ENCODE peak calls at places on chromosomes 12 and 14, in nine cellular contexts. K is fibroblast of the aortic adventitia; V is CD8-positive, alpha-beta memory T cell; I is AG09309; G is HFF-Myc; O is lower leg skin; U is mucosa of descending colon; L is sigmoid colon; M is effector memory CD4-positive, alpha-beta T cell. A is an unnamed sample.

GRCh38 chr14:77301103-77301502 is 19.6 kb downstream of the POMT2 start:
- DNase-seq in K (peak), M (peak), V (peak), O (peak), L (peak), U (peak), I (peak), G (no peak), A (peak)

GRCh38 chr12:42270596-42270995 is 32.5 kb upstream of the YAF2 start:
- DNase-seq in I (no peak), G (no peak), K (no peak), U (no peak), O (no peak), V (no peak), M (no peak), L (no peak), A (no peak)

GRCh38 chr14:60773558-60773957 is 39.0 kb downstream of the MNAT1 start:
- DNase-seq in V (no peak), O (no peak), U (no peak), I (no peak), M (no peak), G (no peak), K (no peak), L (no peak), A (no peak)

GRCh38 chr14:102058931-102059330 is 27.9 kb downstream of the HSP90AA1 start:
- DNase-seq in V (no peak), L (no peak), I (no peak), M (no peak), U (no peak), K (no peak), G (no peak), O (no peak), A (no peak)

GRCh38 chr14:98931911-98932310 is 340.1 kb downstream of the BCL11B start:
- DNase-seq in L (peak), O (no peak), I (no peak), V (peak), M (peak), K (no peak), G (no peak), U (peak), A (no peak)

GRCh38 chr14:91227183-91227628 is 17.3 kb downstream of the GPR68 start:
- DNase-seq in I (no peak), U (no peak), G (no peak), V (no peak), L (no peak), O (no peak), K (no peak), M (no peak), A (no peak)

GRCh38 chr14:63897706-63898105 is 44.9 kb downstream of the SYNE2 start:
- DNase-seq in I (peak), O (no peak), M (no peak), K (peak), U (no peak), L (no peak), V (no peak), G (no peak), A (peak)

GRCh38 chr14:47439953-47440352 is 235.5 kb downstream of the MDGA2 start:
- DNase-seq in I (no peak), U (no peak), O (no peak), L (no peak), V (no peak), G (no peak), K (no peak), M (no peak), A (no peak)

GRCh38 chr12:57216014-57216891 is at the start of gene NXPH4:
- DNase-seq in V (peak), G (no peak), M (peak), U (no peak), I (no peak), O (no peak), K (no peak), L (no peak), A (no peak)

GRCh38 chr14:35416108-35416750 is 11.7 kb upstream of the NFKBIA start:
- DNase-seq in L (no peak), G (no peak), M (peak), O (no peak), V (peak), I (no peak), U (no peak), K (no peak), A (no peak)

GRCh38 chr12:84136862-84137367 is 775.7 kb downstream of the SLC6A15 start:
- DNase-seq in I (no peak), K (peak), M (no peak), U (no peak), O (no peak), V (no peak), L (no peak), G (no peak), A (peak)

GRCh38 chr14:71780075-71780474 is 152.2 kb upstream of the RGS6 start:
- DNase-seq in G (no peak), L (no peak), V (no peak), K (no peak), U (no peak), I (no peak), M (no peak), O (no peak), A (no peak)

GRCh38 chr12:119959435-119959834 is 29.6 kb upstream of the BICDL1 start:
- DNase-seq in O (no peak), G (no peak), V (no peak), K (no peak), M (no peak), L (no peak), I (no peak), U (no peak), A (no peak)

GRCh38 chr14:59484611-59485174 is 376 bp downstream of the JKAMP start:
- DNase-seq in K (no peak), L (no peak), O (no peak), V (no peak), G (no peak), I (no peak), U (no peak), M (no peak), A (no peak)

GRCh38 chr12:25859976-25860375 is 98.5 kb upstream of the RASSF8 start:
- DNase-seq in I (no peak), V (no peak), G (no peak), O (no peak), K (no peak), L (no peak), M (no peak), U (no peak), A (no peak)

GRCh38 chr12:6831021-6831420 is 2.8 kb downstream of the P3H3 start:
- DNase-seq in I (no peak), V (no peak), O (no peak), K (no peak), M (no peak), G (no peak), L (no peak), U (peak), A (no peak)

GRCh38 chr14:88535149-88535548 is 19.7 kb downstream of the PTPN21 start:
- DNase-seq in L (no peak), K (no peak), U (no peak), O (no peak), G (no peak), V (no peak), M (no peak), I (no peak), A (no peak)

GRCh38 chr12:41264281-41264680 is 76.2 kb downstream of the PDZRN4 start:
- DNase-seq in K (peak), G (no peak), V (no peak), L (no peak), U (no peak), I (no peak), M (no peak), O (no peak), A (no peak)

GRCh38 chr12:52260351-52261210 is 13.9 kb upstream of the KRT86 start:
- DNase-seq in L (no peak), M (no peak), O (no peak), I (no peak), G (no peak), U (no peak), V (no peak), K (peak), A (no peak)

GRCh38 chr12:89783321-89784060 is 74.9 kb upstream of the ATP2B1 start:
- DNase-seq in G (no peak), V (no peak), U (no peak), I (peak), K (peak), L (no peak), M (no peak), O (no peak), A (peak)

GRCh38 chr14:55717621-55718020 is 137.6 kb downstream of the KTN1 start:
- DNase-seq in I (no peak), G (no peak), V (no peak), O (no peak), K (no peak), L (no peak), M (no peak), U (no peak), A (no peak)
- H3K4me3 ChIP-seq in I (no peak), G (no peak), V (no peak), O (no peak), K (no peak), L (no peak), M (no peak), U (no peak), A (no peak)

DNA sequence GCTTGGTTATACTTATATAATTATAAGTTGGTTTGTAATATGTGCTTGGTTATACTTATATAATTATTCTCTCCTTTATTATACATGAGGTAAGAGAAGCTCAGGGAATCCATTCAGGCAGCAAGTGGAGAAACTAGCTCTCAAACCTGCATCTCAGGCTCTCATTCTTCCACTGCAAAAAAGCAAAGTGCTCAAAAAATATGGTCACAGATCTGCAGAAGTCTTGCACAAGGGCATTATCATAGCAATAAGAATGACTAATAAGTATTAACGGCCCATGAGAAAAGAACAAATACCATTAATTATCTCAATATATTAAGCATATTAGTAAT is 476 bp upstream of the TRAFD1 start:
- DNase-seq in V (no peak), L (no peak), K (no peak), I (no peak), G (no peak), O (peak), U (no peak), M (no peak), A (no peak)
- H3K4me3 ChIP-seq in V (no peak), L (peak), K (no peak), I (no peak), G (no peak), O (no peak), U (peak), M (no peak), A (no peak)

GRCh38 chr14:67446371-67447032 is 34.5 kb upstream of the PLEK2 start:
- DNase-seq in I (no peak), K (peak), U (no peak), M (no peak), O (no peak), V (no peak), L (no peak), G (no peak), A (no peak)

GRCh38 chr14:67441672-67442071 is 29.7 kb upstream of the PLEK2 start:
- DNase-seq in K (no peak), G (no peak), L (no peak), V (no peak), M (no peak), O (no peak), U (no peak), I (no peak), A (no peak)

GRCh38 chr14:67447033-67447381 is 35.0 kb upstream of the PLEK2 start:
- DNase-seq in K (no peak), O (no peak), U (no peak), M (no peak), I (no peak), L (no peak), V (no peak), G (no peak), A (no peak)

GRCh38 chr14:67442139-67442906 is 30.4 kb upstream of the PLEK2 start:
- DNase-seq in O (no peak), M (no peak), G (no peak), U (no peak), I (no peak), L (no peak), K (no peak), V (no peak), A (no peak)

GRCh38 chr14:67444395-67444794 is 32.4 kb upstream of the PLEK2 start:
- DNase-seq in V (no peak), M (no peak), I (no peak), K (no peak), G (no peak), O (no peak), L (no peak), U (no peak), A (no peak)
- H3K4me3 ChIP-seq in V (no peak), M (no peak), I (no peak), K (no peak), G (no peak), O (no peak), L (no peak), U (no peak), A (no peak)

DNA sequence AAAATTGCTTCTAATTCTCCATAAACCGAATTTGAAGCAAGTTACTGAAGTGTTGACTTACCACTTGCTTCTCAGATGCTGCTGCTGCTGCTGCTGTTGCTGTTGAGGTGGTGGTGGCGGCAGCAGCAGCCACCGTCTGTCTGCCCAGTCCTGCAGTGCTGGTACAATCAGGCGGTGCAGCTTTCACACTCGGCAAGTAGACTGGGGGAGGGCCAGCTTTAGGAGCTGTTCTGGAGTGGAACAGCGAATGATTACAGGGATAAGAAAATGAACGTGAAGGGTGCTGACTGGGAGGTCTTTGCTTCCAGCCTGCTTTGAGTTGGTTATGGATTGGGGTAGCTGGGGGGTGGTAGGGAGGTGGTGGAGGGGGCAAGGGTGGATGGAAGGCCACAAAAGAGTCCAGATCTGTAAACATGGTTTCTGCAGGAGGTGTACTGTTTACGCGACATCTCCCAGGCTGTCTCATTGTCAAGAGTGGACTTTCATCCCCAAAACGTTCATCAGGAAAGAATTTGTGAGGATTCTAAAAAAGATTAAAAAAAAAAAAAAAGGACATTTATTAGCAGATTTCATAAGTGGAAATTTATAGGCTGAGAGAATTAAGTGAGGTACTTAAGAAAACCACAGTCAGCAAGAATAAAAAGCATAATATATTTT is 38.8 kb downstream of the UBR7 start:
- DNase-seq in L (no peak), I (no peak), O (no peak), M (no peak), U (no peak), G (no peak), K (no peak), V (no peak), A (no peak)
- H3K4me3 ChIP-seq in L (no peak), I (no peak), O (no peak), M (no peak), U (no peak), G (no peak), K (no peak), V (no peak), A (no peak)

GRCh38 chr14:50795127-50795526 is 35.8 kb downstream of the NIN start:
- DNase-seq in V (no peak), L (no peak), G (no peak), M (no peak), I (no peak), U (no peak), K (no peak), O (no peak), A (no peak)
- H3K4me3 ChIP-seq in V (no peak), L (no peak), G (no peak), M (no peak), I (no peak), U (no peak), K (no peak), O (no peak), A (no peak)

GRCh38 chr12:92897844-92898243 is 31.3 kb downstream of the EEA1 start:
- DNase-seq in L (no peak), G (no peak), I (no peak), V (no peak), U (no peak), O (no peak), K (no peak), M (no peak), A (no peak)

GRCh38 chr12:92898755-92899154 is 30.3 kb downstream of the EEA1 start:
- DNase-seq in U (no peak), L (no peak), K (peak), I (no peak), V (no peak), G (no peak), M (no peak), O (no peak), A (peak)

GRCh38 chr12:92905258-92905810 is 23.8 kb downstream of the EEA1 start:
- DNase-seq in V (no peak), M (no peak), U (no peak), L (no peak), O (no peak), G (no peak), I (no peak), K (no peak), A (no peak)

DNA sequence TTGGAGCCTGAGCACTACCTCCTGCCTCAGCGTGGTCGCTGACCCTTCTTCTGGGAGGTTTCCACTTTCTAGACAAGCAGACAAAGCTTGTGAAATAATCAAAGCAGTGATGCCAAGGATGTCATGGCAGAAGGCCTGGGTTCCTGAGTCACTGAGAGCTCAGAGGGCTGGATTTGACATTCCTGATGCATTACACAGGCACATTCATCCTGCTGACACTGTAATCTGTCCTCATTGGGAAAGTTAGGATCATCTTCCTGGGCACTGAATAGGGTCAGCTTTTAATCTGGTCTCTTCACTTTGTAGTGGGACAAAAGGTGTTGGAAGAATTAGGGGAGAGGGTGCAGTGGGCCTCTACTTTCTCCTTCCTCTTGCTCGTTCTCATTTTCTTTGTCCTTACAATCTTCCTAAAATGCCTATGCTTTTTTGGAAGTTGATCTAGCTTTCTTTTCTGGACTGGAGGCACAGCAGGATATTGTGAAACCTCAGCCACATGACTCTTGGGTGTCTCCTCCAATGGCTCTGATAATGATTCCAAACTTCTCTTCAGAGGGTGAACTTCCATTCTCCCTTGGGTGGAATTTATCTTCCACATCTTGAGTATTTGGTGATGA is 29.6 kb downstream of the EEA1 start:
- DNase-seq in L (peak), M (no peak), O (peak), I (peak), G (peak), V (no peak), K (peak), U (peak), A (peak)
- H3K4me3 ChIP-seq in L (no peak), M (no peak), O (no peak), I (peak), G (peak), V (no peak), K (peak), U (no peak), A (no peak)

GRCh38 chr12:53738834-53739284 is 11.6 kb upstream of the CALCOCO1 start:
- DNase-seq in M (no peak), I (no peak), V (no peak), O (no peak), U (no peak), G (no peak), K (no peak), L (no peak), A (no peak)
- H3K4me3 ChIP-seq in M (peak), I (no peak), V (peak), O (no peak), U (no peak), G (no peak), K (no peak), L (no peak), A (no peak)

GRCh38 chr12:30816742-30817465 is 62.2 kb upstream of the CAPRIN2 start:
- DNase-seq in L (no peak), U (no peak), V (no peak), M (no peak), I (no peak), O (peak), G (no peak), K (no peak), A (no peak)
- H3K4me3 ChIP-seq in L (no peak), U (no peak), V (no peak), M (no peak), I (no peak), O (no peak), G (no peak), K (no peak), A (no peak)

GRCh38 chr12:49110191-49111155 is at the start of gene LMBR1L:
- DNase-seq in L (peak), K (peak), I (peak), U (peak), O (peak), M (peak), V (peak), G (peak), A (peak)

GRCh38 chr12:49111206-49111605 is 559 bp upstream of the LMBR1L start:
- DNase-seq in I (no peak), K (no peak), G (no peak), V (no peak), L (no peak), M (no peak), U (no peak), O (no peak), A (no peak)

GRCh38 chr12:49109631-49110172 is 945 bp downstream of the LMBR1L start:
- DNase-seq in M (no peak), G (no peak), I (no peak), V (no peak), L (no peak), K (peak), O (no peak), U (no peak), A (no peak)

GRCh38 chr12:49105504-49106120 is 5.0 kb downstream of the LMBR1L start:
- DNase-seq in K (peak), U (no peak), G (no peak), L (no peak), I (no peak), V (no peak), O (no peak), M (no peak), A (no peak)

GRCh38 chr12:49108958-49109404 is 1.7 kb downstream of the LMBR1L start:
- DNase-seq in O (peak), U (no peak), G (no peak), M (no peak), L (peak), I (no peak), K (peak), V (no peak), A (no peak)
- H3K4me3 ChIP-seq in O (no peak), U (no peak), G (peak), M (peak), L (peak), I (peak), K (peak), V (peak), A (peak)

A was measured in skeletal muscle cell.